ENCODE peak calls at places on chromosomes 7 and 10, in six cellular contexts. One of them, this sample, is unnamed. For H3K79me2, the result is how much of the 10 kb centered on the place peaks cover.

GRCh38 chr7:12839508-12840153 is 152.2 kb downstream of the ARL4A start:
- DNase-seq in K562: no peak
- DNase-seq in H1: peak
- DNase-seq in HCT116: no peak
- DNase-seq in GM12878: no peak
- DNase-seq in HepG2: peak
- DNase-seq in this sample: no peak

GRCh38 chr7:122864016-122864415 is 22.2 kb downstream of the CADPS2 start:
- DNase-seq in H1: no peak
- DNase-seq in HCT116: no peak
- DNase-seq in K562: no peak
- DNase-seq in GM12878: no peak
- DNase-seq in HepG2: no peak
- DNase-seq in this sample: no peak

GRCh38 chr10:42988517-42989395 is 88.1 kb upstream of the RET start:
- DNase-seq in HepG2: no peak
- DNase-seq in K562: peak
- DNase-seq in GM12878: no peak
- DNase-seq in H1: no peak
- DNase-seq in HCT116: no peak
- DNase-seq in this sample: no peak

GRCh38 chr7:70679666-70680065 is 452.3 kb upstream of the GALNT17 start:
- DNase-seq in H1: no peak
- DNase-seq in K562: no peak
- DNase-seq in HepG2: no peak
- DNase-seq in HCT116: no peak
- DNase-seq in GM12878: peak
- DNase-seq in this sample: no peak

GRCh38 chr10:124145109-124145860 is 51.9 kb upstream of the CHST15 start:
- DNase-seq in HepG2: no peak
- DNase-seq in H1: no peak
- DNase-seq in K562: no peak
- DNase-seq in HCT116: no peak
- DNase-seq in GM12878: no peak
- DNase-seq in this sample: no peak

GRCh38 chr7:91288208-91288824 is 24.1 kb downstream of the FZD1 start:
- DNase-seq in HCT116: peak
- DNase-seq in H1: no peak
- DNase-seq in GM12878: no peak
- DNase-seq in HepG2: peak
- DNase-seq in K562: peak
- DNase-seq in this sample: peak

GRCh38 chr7:33809218-33809617 is 96.1 kb upstream of the BMPER start:
- DNase-seq in HepG2: no peak
- DNase-seq in HCT116: no peak
- DNase-seq in H1: no peak
- DNase-seq in K562: no peak
- DNase-seq in GM12878: no peak
- DNase-seq in this sample: no peak

GRCh38 chr7:152709307-152710133 is 33.6 kb upstream of the XRCC2 start:
- DNase-seq in H1: no peak
- DNase-seq in K562: peak
- DNase-seq in GM12878: no peak
- DNase-seq in HepG2: no peak
- DNase-seq in HCT116: peak
- DNase-seq in this sample: no peak

GRCh38 chr10:78028438-78029293 is 649 bp downstream of the POLR3A start:
- DNase-seq in GM12878: no peak
- DNase-seq in HCT116: no peak
- DNase-seq in H1: no peak
- DNase-seq in HepG2: peak
- DNase-seq in K562: peak
- DNase-seq in this sample: peak

GRCh38 chr7:120675076-120675475 is 182.9 kb downstream of the TSPAN12 start:
- DNase-seq in HepG2: no peak
- DNase-seq in HCT116: no peak
- DNase-seq in K562: no peak
- DNase-seq in GM12878: no peak
- DNase-seq in H1: no peak
- DNase-seq in this sample: no peak

GRCh38 chr7:124779194-124779593 is 13.6 kb upstream of the GPR37 start:
- DNase-seq in HCT116: no peak
- DNase-seq in HepG2: peak
- DNase-seq in GM12878: no peak
- DNase-seq in K562: no peak
- DNase-seq in H1: no peak
- DNase-seq in this sample: no peak

GRCh38 chr7:13115157-13115772 is 427.8 kb downstream of the ARL4A start:
- DNase-seq in GM12878: no peak
- DNase-seq in HCT116: no peak
- DNase-seq in K562: no peak
- DNase-seq in H1: no peak
- DNase-seq in HepG2: no peak
- DNase-seq in this sample: peak

GRCh38 chr7:95006010-95006409 is 98.6 kb downstream of the PPP1R9A start:
- DNase-seq in H1: no peak
- DNase-seq in K562: no peak
- DNase-seq in GM12878: no peak
- DNase-seq in HepG2: no peak
- DNase-seq in HCT116: no peak
- DNase-seq in this sample: no peak

GRCh38 chr7:15603124-15603523 is 41.3 kb upstream of the AGMO start:
- DNase-seq in K562: no peak
- DNase-seq in GM12878: no peak
- DNase-seq in HepG2: no peak
- DNase-seq in HCT116: no peak
- DNase-seq in H1: no peak
- DNase-seq in this sample: no peak

GRCh38 chr7:770336-770735 is 43.3 kb upstream of the PRKAR1B start:
- DNase-seq in HCT116: no peak
- DNase-seq in GM12878: no peak
- DNase-seq in HepG2: no peak
- DNase-seq in H1: no peak
- DNase-seq in K562: no peak
- DNase-seq in this sample: no peak

GRCh38 chr10:79995979-79996629 is 47.2 kb upstream of the SFTPD start:
- DNase-seq in K562: no peak
- DNase-seq in GM12878: no peak
- DNase-seq in HCT116: no peak
- DNase-seq in HepG2: no peak
- DNase-seq in H1: no peak
- DNase-seq in this sample: no peak

GRCh38 chr10:43806851-43807640 is 158.4 kb upstream of the ZNF32 start:
- DNase-seq in K562: no peak
- DNase-seq in HCT116: no peak
- DNase-seq in H1: no peak
- DNase-seq in HepG2: no peak
- DNase-seq in GM12878: no peak
- DNase-seq in this sample: no peak

GRCh38 chr7:44309271-44310091 is 15.9 kb downstream of the CAMK2B start:
- DNase-seq in HepG2: peak
- DNase-seq in GM12878: no peak
- DNase-seq in K562: peak
- DNase-seq in H1: no peak
- DNase-seq in HCT116: no peak
- DNase-seq in this sample: peak

GRCh38 chr7:44307301-44307900 is 18.0 kb downstream of the CAMK2B start:
- DNase-seq in H1: no peak
- DNase-seq in HepG2: peak
- DNase-seq in K562: no peak
- DNase-seq in HCT116: peak
- DNase-seq in GM12878: no peak
- DNase-seq in this sample: peak

GRCh38 chr7:44310221-44310848 is 15.1 kb downstream of the CAMK2B start:
- DNase-seq in K562: no peak
- DNase-seq in GM12878: no peak
- DNase-seq in HCT116: no peak
- DNase-seq in HepG2: no peak
- DNase-seq in H1: no peak
- DNase-seq in this sample: no peak

GRCh38 chr7:44307905-44308740 is 17.3 kb downstream of the CAMK2B start:
- DNase-seq in HepG2: no peak
- DNase-seq in H1: no peak
- DNase-seq in HCT116: no peak
- DNase-seq in K562: no peak
- DNase-seq in GM12878: no peak
- DNase-seq in this sample: no peak

GRCh38 chr7:44308741-44309270 is 16.6 kb downstream of the CAMK2B start:
- DNase-seq in H1: no peak
- DNase-seq in GM12878: no peak
- DNase-seq in HepG2: no peak
- DNase-seq in K562: no peak
- DNase-seq in HCT116: no peak
- DNase-seq in this sample: no peak
- H2AFZ ChIP-seq in H1: no peak
- H2AFZ ChIP-seq in GM12878: no peak
- H2AFZ ChIP-seq in HepG2: no peak
- H2AFZ ChIP-seq in K562: no peak
- H2AFZ ChIP-seq in HCT116: no peak
- H2AFZ ChIP-seq in this sample: no peak

GRCh38 chr7:75925717-75926435 is 10.9 kb downstream of the POR start:
- DNase-seq in HepG2: no peak
- DNase-seq in K562: no peak
- DNase-seq in HCT116: no peak
- DNase-seq in GM12878: no peak
- DNase-seq in H1: no peak
- DNase-seq in this sample: no peak

GRCh38 chr7:75928600-75928939 is 13.6 kb downstream of the POR start:
- DNase-seq in H1: no peak
- DNase-seq in HepG2: no peak
- DNase-seq in GM12878: peak
- DNase-seq in K562: no peak
- DNase-seq in HCT116: no peak
- DNase-seq in this sample: no peak

DNA sequence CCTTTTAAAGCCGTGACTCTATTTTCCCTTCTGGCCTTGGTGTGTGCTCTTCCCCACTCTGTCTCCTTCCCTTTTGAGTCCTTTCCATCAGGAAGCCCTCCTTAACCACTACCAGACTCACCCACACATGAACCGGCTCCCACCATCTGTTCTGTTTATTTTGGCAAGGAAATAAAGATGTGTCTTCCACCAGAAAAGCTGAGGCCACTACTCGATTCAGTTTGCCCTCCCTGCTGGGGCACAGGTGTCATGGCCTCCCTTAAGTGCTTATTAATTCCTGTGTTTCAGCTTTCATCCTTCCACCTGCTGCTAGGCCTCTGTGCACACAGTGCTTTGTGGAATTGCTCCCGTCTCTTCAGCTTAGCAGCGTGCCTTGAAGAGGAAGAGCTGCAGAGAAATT is 16.7 kb downstream of the POR start:
- DNase-seq in GM12878: no peak
- DNase-seq in HepG2: no peak
- DNase-seq in H1: no peak
- DNase-seq in K562: no peak
- DNase-seq in HCT116: no peak
- DNase-seq in this sample: no peak
- H3K79me2 ChIP-seq in GM12878: under half
- H3K79me2 ChIP-seq in HepG2: half or more
- H3K79me2 ChIP-seq in H1: under half
- H3K79me2 ChIP-seq in K562: half or more
- H3K79me2 ChIP-seq in HCT116: under half
- H3K79me2 ChIP-seq in this sample: under half

GRCh38 chr10:116849271-116850057 is at the start of gene ENO4:
- DNase-seq in K562: no peak
- DNase-seq in GM12878: peak
- DNase-seq in HepG2: peak
- DNase-seq in H1: peak
- DNase-seq in HCT116: peak
- DNase-seq in this sample: peak
- TF ChIP-seq POLR2A in K562: no peak
- TF ChIP-seq POLR2A in GM12878: peak
- TF ChIP-seq POLR2A in HepG2: no peak
- TF ChIP-seq POLR2A in H1: peak
- TF ChIP-seq POLR2A in HCT116: peak
- TF ChIP-seq POLR2A in this sample: no peak

DNA sequence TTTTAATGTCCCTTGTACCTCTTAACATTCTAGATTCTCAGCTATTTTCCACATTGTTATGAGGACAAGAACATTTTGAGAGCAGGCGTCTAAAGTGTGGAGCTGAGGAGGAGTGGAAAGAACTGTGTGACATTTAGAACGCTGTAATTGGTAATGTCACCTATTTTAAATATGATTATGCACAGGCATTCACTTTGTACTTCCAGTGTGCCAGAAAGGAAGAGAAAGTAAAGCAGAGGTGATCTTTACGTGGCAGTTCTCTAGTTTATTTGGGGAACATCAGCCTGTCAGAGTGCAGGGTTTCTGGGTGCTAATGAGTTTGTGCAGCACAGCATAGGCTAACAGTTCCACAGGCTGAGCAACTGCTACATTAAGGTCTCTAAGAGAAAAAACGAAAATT is 498.4 kb upstream of the POM121L12 start:
- DNase-seq in GM12878: no peak
- DNase-seq in HCT116: no peak
- DNase-seq in H1: no peak
- DNase-seq in K562: no peak
- DNase-seq in HepG2: no peak
- DNase-seq in this sample: no peak
- H2AFZ ChIP-seq in GM12878: no peak
- H2AFZ ChIP-seq in HCT116: no peak
- H2AFZ ChIP-seq in H1: no peak
- H2AFZ ChIP-seq in K562: no peak
- H2AFZ ChIP-seq in HepG2: no peak
- H2AFZ ChIP-seq in this sample: no peak

GRCh38 chr10:12471135-12471534 is 121.8 kb downstream of the CAMK1D start:
- DNase-seq in K562: no peak
- DNase-seq in HepG2: no peak
- DNase-seq in GM12878: no peak
- DNase-seq in H1: no peak
- DNase-seq in HCT116: no peak
- DNase-seq in this sample: no peak
- H3K79me2 ChIP-seq in K562: under half
- H3K79me2 ChIP-seq in HepG2: under half
- H3K79me2 ChIP-seq in GM12878: under half
- H3K79me2 ChIP-seq in H1: under half
- H3K79me2 ChIP-seq in HCT116: under half
- H3K79me2 ChIP-seq in this sample: under half

GRCh38 chr7:6271694-6272371 is 591 bp downstream of the CYTH3 start:
- DNase-seq in K562: peak
- DNase-seq in HCT116: no peak
- DNase-seq in HepG2: no peak
- DNase-seq in GM12878: no peak
- DNase-seq in H1: no peak
- DNase-seq in this sample: peak

GRCh38 chr7:6273380-6273837 is 985 bp upstream of the CYTH3 start:
- DNase-seq in HepG2: peak
- DNase-seq in GM12878: no peak
- DNase-seq in K562: no peak
- DNase-seq in H1: no peak
- DNase-seq in HCT116: no peak
- DNase-seq in this sample: no peak

GRCh38 chr7:6273917-6274630 is 1.6 kb upstream of the CYTH3 start:
- DNase-seq in K562: no peak
- DNase-seq in HCT116: no peak
- DNase-seq in GM12878: no peak
- DNase-seq in H1: no peak
- DNase-seq in HepG2: no peak
- DNase-seq in this sample: no peak

GRCh38 chr7:6271091-6271658 is 1.2 kb downstream of the CYTH3 start:
- DNase-seq in H1: no peak
- DNase-seq in GM12878: no peak
- DNase-seq in HCT116: no peak
- DNase-seq in HepG2: no peak
- DNase-seq in K562: peak
- DNase-seq in this sample: peak

GRCh38 chr7:6272481-6273323 is at the start of gene CYTH3:
- DNase-seq in HepG2: peak
- DNase-seq in GM12878: no peak
- DNase-seq in H1: peak
- DNase-seq in K562: peak
- DNase-seq in HCT116: no peak
- DNase-seq in this sample: peak
- TF ChIP-seq POLR2A in HepG2: no peak
- TF ChIP-seq POLR2A in GM12878: peak
- TF ChIP-seq POLR2A in H1: no peak
- TF ChIP-seq POLR2A in K562: peak
- TF ChIP-seq POLR2A in HCT116: peak
- TF ChIP-seq POLR2A in this sample: peak